ENCODE peak calls at places on chromosomes 4 and X, in seven cellular contexts. One of them, this sample, is unnamed. For H3K36me3, the result is how much of the 10 kb centered on the place peaks cover.

GRCh38 chr4:26420438-26420837 is 69.8 kb downstream of the CCKAR start:
- DNase-seq in SK-N-SH: no peak
- DNase-seq in sigmoid colon: no peak
- DNase-seq in stomach: no peak
- DNase-seq in H1: no peak
- DNase-seq in K562: no peak
- DNase-seq in suprapubic skin: no peak
- DNase-seq in this sample: no peak

GRCh38 chrX:17167915-17168314 is 207.1 kb upstream of the NHS start:
- DNase-seq in SK-N-SH: no peak
- DNase-seq in sigmoid colon: no peak
- DNase-seq in stomach: no peak
- DNase-seq in H1: no peak
- DNase-seq in K562: no peak
- DNase-seq in suprapubic skin: no peak
- DNase-seq in this sample: no peak

GRCh38 chrX:130393451-130394074 is 8.1 kb upstream of the GPR119 start:
- DNase-seq in SK-N-SH: peak
- DNase-seq in sigmoid colon: no peak
- DNase-seq in stomach: peak
- DNase-seq in H1: peak
- DNase-seq in K562: no peak
- DNase-seq in suprapubic skin: no peak
- DNase-seq in this sample: no peak

GRCh38 chrX:102934624-102935023 is 2.4 kb upstream of the RAB40AL start:
- DNase-seq in SK-N-SH: peak
- DNase-seq in sigmoid colon: no peak
- DNase-seq in stomach: peak
- DNase-seq in H1: no peak
- DNase-seq in K562: peak
- DNase-seq in suprapubic skin: no peak
- DNase-seq in this sample: no peak

GRCh38 chr4:176838611-176839411 is 46.1 kb upstream of the VEGFC start:
- DNase-seq in SK-N-SH: no peak
- DNase-seq in sigmoid colon: no peak
- DNase-seq in stomach: no peak
- DNase-seq in H1: no peak
- DNase-seq in K562: no peak
- DNase-seq in suprapubic skin: no peak
- DNase-seq in this sample: no peak

GRCh38 chrX:148661035-148661434 is 160.6 kb downstream of the AFF2 start:
- DNase-seq in SK-N-SH: no peak
- DNase-seq in sigmoid colon: no peak
- DNase-seq in stomach: no peak
- DNase-seq in H1: no peak
- DNase-seq in K562: no peak
- DNase-seq in suprapubic skin: no peak
- DNase-seq in this sample: no peak

GRCh38 chr4:13584481-13584880 is 40.2 kb upstream of the NKX3-2 start:
- DNase-seq in SK-N-SH: no peak
- DNase-seq in sigmoid colon: no peak
- DNase-seq in stomach: no peak
- DNase-seq in H1: no peak
- DNase-seq in K562: no peak
- DNase-seq in suprapubic skin: no peak
- DNase-seq in this sample: no peak

GRCh38 chr4:104063341-104063740 is 343.6 kb upstream of the TACR3 start:
- DNase-seq in SK-N-SH: no peak
- DNase-seq in sigmoid colon: no peak
- DNase-seq in stomach: no peak
- DNase-seq in H1: no peak
- DNase-seq in K562: no peak
- DNase-seq in suprapubic skin: no peak
- DNase-seq in this sample: no peak

GRCh38 chrX:118652717-118653116 is 74.7 kb upstream of the IL13RA1 start:
- DNase-seq in SK-N-SH: no peak
- DNase-seq in sigmoid colon: no peak
- DNase-seq in stomach: peak
- DNase-seq in H1: no peak
- DNase-seq in K562: no peak
- DNase-seq in suprapubic skin: no peak
- DNase-seq in this sample: no peak

GRCh38 chr4:110164251-110164650 is 34.2 kb downstream of the ELOVL6 start:
- DNase-seq in SK-N-SH: no peak
- DNase-seq in sigmoid colon: no peak
- DNase-seq in stomach: no peak
- DNase-seq in H1: no peak
- DNase-seq in K562: no peak
- DNase-seq in suprapubic skin: no peak
- DNase-seq in this sample: no peak

GRCh38 chr4:11138964-11139363 is 289.7 kb downstream of the HS3ST1 start:
- DNase-seq in SK-N-SH: no peak
- DNase-seq in sigmoid colon: no peak
- DNase-seq in stomach: no peak
- DNase-seq in H1: no peak
- DNase-seq in K562: no peak
- DNase-seq in suprapubic skin: no peak
- DNase-seq in this sample: no peak

GRCh38 chr4:186201535-186202230 is 10.3 kb downstream of the CYP4V2 start:
- DNase-seq in SK-N-SH: peak
- DNase-seq in sigmoid colon: no peak
- DNase-seq in stomach: peak
- DNase-seq in H1: no peak
- DNase-seq in K562: peak
- DNase-seq in suprapubic skin: no peak
- DNase-seq in this sample: no peak

GRCh38 chr4:31918891-31919290 is 1198.7 kb downstream of the PCDH7 start:
- DNase-seq in SK-N-SH: no peak
- DNase-seq in sigmoid colon: no peak
- DNase-seq in stomach: no peak
- DNase-seq in H1: no peak
- DNase-seq in K562: no peak
- DNase-seq in suprapubic skin: no peak
- DNase-seq in this sample: no peak

GRCh38 chr4:140711910-140712309 is 44.3 kb downstream of the TBC1D9 start:
- DNase-seq in SK-N-SH: no peak
- DNase-seq in sigmoid colon: no peak
- DNase-seq in stomach: no peak
- DNase-seq in H1: no peak
- DNase-seq in K562: no peak
- DNase-seq in suprapubic skin: no peak
- DNase-seq in this sample: no peak
- TF ChIP-seq EP300 in SK-N-SH: no peak
- TF ChIP-seq EP300 in sigmoid colon: no peak
- TF ChIP-seq EP300 in stomach: no peak
- TF ChIP-seq EP300 in H1: no peak
- TF ChIP-seq EP300 in K562: no peak
- TF ChIP-seq EP300 in suprapubic skin: no peak
- TF ChIP-seq EP300 in this sample: no peak

DNA sequence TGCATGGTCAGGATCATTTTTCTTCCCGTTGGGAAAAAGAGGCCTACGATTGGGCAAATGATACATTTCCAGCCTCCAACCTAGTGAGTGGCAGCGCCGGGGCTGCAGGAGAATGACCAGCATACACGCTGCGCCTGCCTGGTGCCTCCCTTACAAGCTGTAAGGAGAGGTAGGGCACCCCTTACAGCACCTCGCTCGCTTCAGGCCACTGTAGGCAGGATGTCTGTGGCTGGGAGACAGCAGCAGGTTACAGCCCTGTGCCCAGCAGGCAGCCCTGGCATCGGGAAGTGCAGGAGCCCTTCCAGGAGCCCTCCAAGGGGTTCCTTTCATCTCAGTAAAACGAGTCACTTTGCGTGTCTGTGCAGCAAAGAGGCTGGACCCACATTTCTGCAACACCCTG is 88.4 kb downstream of the EVC start:
- DNase-seq in SK-N-SH: no peak
- DNase-seq in sigmoid colon: peak
- DNase-seq in stomach: no peak
- DNase-seq in H1: no peak
- DNase-seq in K562: no peak
- DNase-seq in suprapubic skin: peak
- DNase-seq in this sample: no peak
- H3K36me3 ChIP-seq in SK-N-SH: under half
- H3K36me3 ChIP-seq in sigmoid colon: under half
- H3K36me3 ChIP-seq in stomach: half or more
- H3K36me3 ChIP-seq in H1: under half
- H3K36me3 ChIP-seq in K562: under half
- H3K36me3 ChIP-seq in suprapubic skin: half or more
- H3K36me3 ChIP-seq in this sample: half or more

GRCh38 chr4:38529189-38530115 is 134.5 kb upstream of the KLF3 start:
- DNase-seq in SK-N-SH: no peak
- DNase-seq in sigmoid colon: no peak
- DNase-seq in stomach: peak
- DNase-seq in H1: no peak
- DNase-seq in K562: peak
- DNase-seq in suprapubic skin: no peak
- DNase-seq in this sample: no peak
- TF ChIP-seq POLR2AphosphoS5 in SK-N-SH: no peak
- TF ChIP-seq POLR2AphosphoS5 in sigmoid colon: no peak
- TF ChIP-seq POLR2AphosphoS5 in stomach: peak
- TF ChIP-seq POLR2AphosphoS5 in H1: no peak
- TF ChIP-seq POLR2AphosphoS5 in K562: peak
- TF ChIP-seq POLR2AphosphoS5 in suprapubic skin: no peak
- TF ChIP-seq POLR2AphosphoS5 in this sample: no peak

GRCh38 chrX:52353838-52354237 is 15.0 kb upstream of the XAGE2 start:
- DNase-seq in SK-N-SH: no peak
- DNase-seq in sigmoid colon: no peak
- DNase-seq in stomach: no peak
- DNase-seq in H1: no peak
- DNase-seq in K562: no peak
- DNase-seq in suprapubic skin: no peak
- DNase-seq in this sample: no peak
- TF ChIP-seq EP300 in SK-N-SH: no peak
- TF ChIP-seq EP300 in sigmoid colon: no peak
- TF ChIP-seq EP300 in stomach: no peak
- TF ChIP-seq EP300 in H1: no peak
- TF ChIP-seq EP300 in K562: no peak
- TF ChIP-seq EP300 in suprapubic skin: no peak
- TF ChIP-seq EP300 in this sample: no peak

GRCh38 chrX:6184900-6185515 is 43.7 kb downstream of the NLGN4X start:
- DNase-seq in SK-N-SH: no peak
- DNase-seq in sigmoid colon: no peak
- DNase-seq in stomach: no peak
- DNase-seq in H1: no peak
- DNase-seq in K562: no peak
- DNase-seq in suprapubic skin: no peak
- DNase-seq in this sample: no peak
- H3K36me3 ChIP-seq in SK-N-SH: under half
- H3K36me3 ChIP-seq in sigmoid colon: under half
- H3K36me3 ChIP-seq in stomach: under half
- H3K36me3 ChIP-seq in H1: under half
- H3K36me3 ChIP-seq in K562: under half
- H3K36me3 ChIP-seq in suprapubic skin: under half
- H3K36me3 ChIP-seq in this sample: under half

GRCh38 chr4:76127754-76128153 is 20.4 kb downstream of the NUP54 start:
- DNase-seq in SK-N-SH: no peak
- DNase-seq in sigmoid colon: no peak
- DNase-seq in stomach: no peak
- DNase-seq in H1: no peak
- DNase-seq in K562: no peak
- DNase-seq in suprapubic skin: no peak
- DNase-seq in this sample: no peak
- TF ChIP-seq POLR2AphosphoS5 in SK-N-SH: no peak
- TF ChIP-seq POLR2AphosphoS5 in sigmoid colon: no peak
- TF ChIP-seq POLR2AphosphoS5 in stomach: no peak
- TF ChIP-seq POLR2AphosphoS5 in H1: no peak
- TF ChIP-seq POLR2AphosphoS5 in K562: no peak
- TF ChIP-seq POLR2AphosphoS5 in suprapubic skin: no peak
- TF ChIP-seq POLR2AphosphoS5 in this sample: no peak

GRCh38 chr4:82741188-82741587 is 57.4 kb downstream of the SCD5 start:
- DNase-seq in SK-N-SH: no peak
- DNase-seq in sigmoid colon: no peak
- DNase-seq in stomach: no peak
- DNase-seq in H1: no peak
- DNase-seq in K562: no peak
- DNase-seq in suprapubic skin: no peak
- DNase-seq in this sample: no peak

GRCh38 chr4:82733636-82734035 is 65.0 kb downstream of the SCD5 start:
- DNase-seq in SK-N-SH: no peak
- DNase-seq in sigmoid colon: no peak
- DNase-seq in stomach: no peak
- DNase-seq in H1: no peak
- DNase-seq in K562: no peak
- DNase-seq in suprapubic skin: no peak
- DNase-seq in this sample: no peak

GRCh38 chr4:82739292-82740190 is 59.1 kb downstream of the SCD5 start:
- DNase-seq in SK-N-SH: peak
- DNase-seq in sigmoid colon: peak
- DNase-seq in stomach: peak
- DNase-seq in H1: peak
- DNase-seq in K562: peak
- DNase-seq in suprapubic skin: peak
- DNase-seq in this sample: no peak

GRCh38 chr4:82737354-82737753 is 61.2 kb downstream of the SCD5 start:
- DNase-seq in SK-N-SH: no peak
- DNase-seq in sigmoid colon: no peak
- DNase-seq in stomach: no peak
- DNase-seq in H1: no peak
- DNase-seq in K562: no peak
- DNase-seq in suprapubic skin: no peak
- DNase-seq in this sample: no peak
- TF ChIP-seq EP300 in SK-N-SH: no peak
- TF ChIP-seq EP300 in sigmoid colon: no peak
- TF ChIP-seq EP300 in stomach: no peak
- TF ChIP-seq EP300 in H1: no peak
- TF ChIP-seq EP300 in K562: no peak
- TF ChIP-seq EP300 in suprapubic skin: no peak
- TF ChIP-seq EP300 in this sample: no peak

DNA sequence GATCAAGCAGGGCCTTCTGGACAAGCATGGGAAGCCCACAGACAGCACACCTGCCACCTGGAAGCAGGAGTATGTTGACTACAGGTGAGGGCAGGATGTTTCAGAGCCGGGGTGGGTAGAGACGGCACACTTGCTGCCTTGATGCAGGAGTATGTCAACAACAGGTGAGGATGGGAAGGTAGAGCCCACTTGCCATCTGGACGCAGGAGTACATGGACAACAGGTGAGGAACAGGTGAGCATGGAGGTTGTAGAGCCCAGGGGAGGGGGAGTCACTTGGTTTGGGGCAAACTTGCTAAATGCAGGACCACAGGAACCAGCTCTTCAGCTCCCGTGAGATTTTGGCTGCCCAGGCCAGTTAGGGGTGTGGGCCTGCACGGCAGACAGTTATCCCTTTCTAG is 12.0 kb downstream of the DKC1 start:
- DNase-seq in SK-N-SH: no peak
- DNase-seq in sigmoid colon: no peak
- DNase-seq in stomach: no peak
- DNase-seq in H1: no peak
- DNase-seq in K562: no peak
- DNase-seq in suprapubic skin: no peak
- DNase-seq in this sample: no peak
- H3K36me3 ChIP-seq in SK-N-SH: under half
- H3K36me3 ChIP-seq in sigmoid colon: under half
- H3K36me3 ChIP-seq in stomach: half or more
- H3K36me3 ChIP-seq in H1: half or more
- H3K36me3 ChIP-seq in K562: half or more
- H3K36me3 ChIP-seq in suprapubic skin: half or more
- H3K36me3 ChIP-seq in this sample: half or more

GRCh38 chr4:99815597-99816011 is 1.0 kb upstream of the DAPP1 start:
- DNase-seq in SK-N-SH: no peak
- DNase-seq in sigmoid colon: no peak
- DNase-seq in stomach: peak
- DNase-seq in H1: no peak
- DNase-seq in K562: no peak
- DNase-seq in suprapubic skin: no peak
- DNase-seq in this sample: no peak
- TF ChIP-seq POLR2AphosphoS5 in SK-N-SH: no peak
- TF ChIP-seq POLR2AphosphoS5 in sigmoid colon: no peak
- TF ChIP-seq POLR2AphosphoS5 in stomach: peak
- TF ChIP-seq POLR2AphosphoS5 in H1: no peak
- TF ChIP-seq POLR2AphosphoS5 in K562: no peak
- TF ChIP-seq POLR2AphosphoS5 in suprapubic skin: no peak
- TF ChIP-seq POLR2AphosphoS5 in this sample: no peak

This sample was measured in esophagus muscularis mucosa.